ENCODE peak calls at places on chromosomes 6 and 20, in seven cellular contexts. One of them, this sample, is unnamed.

GRCh38 chr6:108127826-108128225 is 38.0 kb upstream of the NR2E1 start:
- DNase-seq in IMR-90: no peak
- DNase-seq in cardiac muscle cell: no peak
- DNase-seq in right lobe of liver: no peak
- DNase-seq in lower leg skin: no peak
- DNase-seq in GM13976: no peak
- DNase-seq in mucosa of descending colon: no peak
- DNase-seq in this sample: no peak

GRCh38 chr20:3842332-3842930 is 4.2 kb upstream of the MAVS start:
- DNase-seq in IMR-90: no peak
- DNase-seq in cardiac muscle cell: no peak
- DNase-seq in right lobe of liver: no peak
- DNase-seq in lower leg skin: no peak
- DNase-seq in GM13976: no peak
- DNase-seq in mucosa of descending colon: peak; percentile 44
- DNase-seq in this sample: peak; percentile 10

GRCh38 chr20:39010496-39010895 is 48.4 kb downstream of the DHX35 start:
- DNase-seq in IMR-90: no peak
- DNase-seq in cardiac muscle cell: no peak
- DNase-seq in right lobe of liver: no peak
- DNase-seq in lower leg skin: no peak
- DNase-seq in GM13976: no peak
- DNase-seq in mucosa of descending colon: no peak
- DNase-seq in this sample: no peak

GRCh38 chr6:155125916-155126315 is 130.8 kb downstream of the TIAM2 start:
- DNase-seq in IMR-90: peak; percentile 80
- DNase-seq in cardiac muscle cell: no peak
- DNase-seq in right lobe of liver: no peak
- DNase-seq in lower leg skin: no peak
- DNase-seq in GM13976: no peak
- DNase-seq in mucosa of descending colon: no peak
- DNase-seq in this sample: no peak

GRCh38 chr6:35391240-35391968 is 49.0 kb downstream of the PPARD start:
- DNase-seq in IMR-90: peak; percentile 97
- DNase-seq in cardiac muscle cell: peak; percentile 79
- DNase-seq in right lobe of liver: no peak
- DNase-seq in lower leg skin: no peak
- DNase-seq in GM13976: no peak
- DNase-seq in mucosa of descending colon: no peak
- DNase-seq in this sample: no peak

GRCh38 chr20:17992224-17992637 is 23.4 kb downstream of the MGME1 start:
- DNase-seq in IMR-90: no peak
- DNase-seq in cardiac muscle cell: peak; percentile 3
- DNase-seq in right lobe of liver: no peak
- DNase-seq in lower leg skin: no peak
- DNase-seq in GM13976: peak; percentile 56
- DNase-seq in mucosa of descending colon: no peak
- DNase-seq in this sample: peak; percentile 53

GRCh38 chr20:54221383-54221782 is 13.5 kb downstream of the PFDN4 start:
- DNase-seq in IMR-90: no peak
- DNase-seq in cardiac muscle cell: no peak
- DNase-seq in right lobe of liver: peak; percentile 62
- DNase-seq in lower leg skin: no peak
- DNase-seq in GM13976: no peak
- DNase-seq in mucosa of descending colon: no peak
- DNase-seq in this sample: no peak

GRCh38 chr6:41688256-41688965 is 47.0 kb downstream of the TFEB start:
- DNase-seq in IMR-90: no peak
- DNase-seq in cardiac muscle cell: no peak
- DNase-seq in right lobe of liver: no peak
- DNase-seq in lower leg skin: no peak
- DNase-seq in GM13976: no peak
- DNase-seq in mucosa of descending colon: no peak
- DNase-seq in this sample: no peak

GRCh38 chr6:43325876-43326275 is 17.2 kb upstream of the CRIP3 start:
- DNase-seq in IMR-90: no peak
- DNase-seq in cardiac muscle cell: no peak
- DNase-seq in right lobe of liver: no peak
- DNase-seq in lower leg skin: no peak
- DNase-seq in GM13976: no peak
- DNase-seq in mucosa of descending colon: no peak
- DNase-seq in this sample: no peak

GRCh38 chr6:155171747-155172191 is 92.0 kb upstream of the CLDN20 start:
- DNase-seq in IMR-90: peak; percentile 69
- DNase-seq in cardiac muscle cell: peak; percentile 61
- DNase-seq in right lobe of liver: no peak
- DNase-seq in lower leg skin: no peak
- DNase-seq in GM13976: no peak
- DNase-seq in mucosa of descending colon: no peak
- DNase-seq in this sample: no peak

GRCh38 chr6:142285235-142286087 is 16.3 kb upstream of the ADGRG6 start:
- DNase-seq in IMR-90: no peak
- DNase-seq in cardiac muscle cell: no peak
- DNase-seq in right lobe of liver: no peak
- DNase-seq in lower leg skin: no peak
- DNase-seq in GM13976: no peak
- DNase-seq in mucosa of descending colon: no peak
- DNase-seq in this sample: no peak

GRCh38 chr6:125966569-125966968 is 10.0 kb downstream of the HINT3 start:
- DNase-seq in IMR-90: no peak
- DNase-seq in cardiac muscle cell: no peak
- DNase-seq in right lobe of liver: no peak
- DNase-seq in lower leg skin: no peak
- DNase-seq in GM13976: no peak
- DNase-seq in mucosa of descending colon: no peak
- DNase-seq in this sample: no peak

GRCh38 chr6:116465246-116465645 is 4.1 kb downstream of the CALHM6 start:
- DNase-seq in IMR-90: no peak
- DNase-seq in cardiac muscle cell: no peak
- DNase-seq in right lobe of liver: no peak
- DNase-seq in lower leg skin: no peak
- DNase-seq in GM13976: no peak
- DNase-seq in mucosa of descending colon: no peak
- DNase-seq in this sample: no peak

GRCh38 chr6:116369540-116370327 is 1.0 kb upstream of the DSE start:
- DNase-seq in IMR-90: no peak
- DNase-seq in cardiac muscle cell: no peak
- DNase-seq in right lobe of liver: no peak
- DNase-seq in lower leg skin: no peak
- DNase-seq in GM13976: peak; percentile 45
- DNase-seq in mucosa of descending colon: no peak
- DNase-seq in this sample: peak; percentile 51

GRCh38 chr6:33988121-33989015 is 157.5 kb downstream of the GRM4 start:
- DNase-seq in IMR-90: no peak
- DNase-seq in cardiac muscle cell: no peak
- DNase-seq in right lobe of liver: no peak
- DNase-seq in lower leg skin: no peak
- DNase-seq in GM13976: no peak
- DNase-seq in mucosa of descending colon: peak; percentile 69
- DNase-seq in this sample: no peak

GRCh38 chr20:10474606-10475184 is 39.6 kb downstream of the SLX4IP start:
- DNase-seq in IMR-90: no peak
- DNase-seq in cardiac muscle cell: peak; percentile 32
- DNase-seq in right lobe of liver: no peak
- DNase-seq in lower leg skin: no peak
- DNase-seq in GM13976: no peak
- DNase-seq in mucosa of descending colon: no peak
- DNase-seq in this sample: no peak

GRCh38 chr6:166097914-166098522 is 69.6 kb downstream of the TBXT start:
- DNase-seq in IMR-90: peak; percentile 82
- DNase-seq in cardiac muscle cell: peak; percentile 89
- DNase-seq in right lobe of liver: peak; percentile 72
- DNase-seq in lower leg skin: peak; percentile 38
- DNase-seq in GM13976: peak; percentile 78
- DNase-seq in mucosa of descending colon: peak; percentile 75
- DNase-seq in this sample: peak; percentile 67

GRCh38 chr20:59785986-59786753 is 147.3 kb downstream of the SYCP2 start:
- DNase-seq in IMR-90: no peak
- DNase-seq in cardiac muscle cell: no peak
- DNase-seq in right lobe of liver: no peak
- DNase-seq in lower leg skin: no peak
- DNase-seq in GM13976: peak; percentile 8
- DNase-seq in mucosa of descending colon: no peak
- DNase-seq in this sample: no peak

GRCh38 chr6:152356659-152357058 is 280.5 kb downstream of the SYNE1 start:
- DNase-seq in IMR-90: peak; percentile 47
- DNase-seq in cardiac muscle cell: peak; percentile 73
- DNase-seq in right lobe of liver: no peak
- DNase-seq in lower leg skin: no peak
- DNase-seq in GM13976: peak; percentile 40
- DNase-seq in mucosa of descending colon: no peak
- DNase-seq in this sample: peak; percentile 28

GRCh38 chr20:12383770-12384304 is 466.1 kb downstream of the BTBD3 start:
- DNase-seq in IMR-90: no peak
- DNase-seq in cardiac muscle cell: peak; percentile 82
- DNase-seq in right lobe of liver: no peak
- DNase-seq in lower leg skin: no peak
- DNase-seq in GM13976: no peak
- DNase-seq in mucosa of descending colon: no peak
- DNase-seq in this sample: no peak

GRCh38 chr6:36499918-36500317 is 47.4 kb downstream of the STK38 start:
- DNase-seq in IMR-90: peak; percentile 16
- DNase-seq in cardiac muscle cell: peak; percentile 34
- DNase-seq in right lobe of liver: no peak
- DNase-seq in lower leg skin: no peak
- DNase-seq in GM13976: no peak
- DNase-seq in mucosa of descending colon: no peak
- DNase-seq in this sample: no peak

GRCh38 chr6:21593927-21594421 is 423 bp downstream of the SOX4 start:
- DNase-seq in IMR-90: peak; percentile 72
- DNase-seq in cardiac muscle cell: peak; percentile 74
- DNase-seq in right lobe of liver: no peak
- DNase-seq in lower leg skin: no peak
- DNase-seq in GM13976: no peak
- DNase-seq in mucosa of descending colon: peak; percentile 57
- DNase-seq in this sample: no peak

GRCh38 chr6:149961728-149962425 is 1.9 kb upstream of the ULBP1 start:
- DNase-seq in IMR-90: no peak
- DNase-seq in cardiac muscle cell: no peak
- DNase-seq in right lobe of liver: no peak
- DNase-seq in lower leg skin: no peak
- DNase-seq in GM13976: no peak
- DNase-seq in mucosa of descending colon: no peak
- DNase-seq in this sample: no peak

GRCh38 chr20:59598625-59599310 is 5.6 kb upstream of the PHACTR3 start:
- DNase-seq in IMR-90: no peak
- DNase-seq in cardiac muscle cell: peak; percentile 16
- DNase-seq in right lobe of liver: peak; percentile 45
- DNase-seq in lower leg skin: no peak
- DNase-seq in GM13976: peak; percentile 84
- DNase-seq in mucosa of descending colon: no peak
- DNase-seq in this sample: peak; percentile 81

GRCh38 chr6:23851551-23851950 is 274.5 kb upstream of the NRSN1 start:
- DNase-seq in IMR-90: no peak
- DNase-seq in cardiac muscle cell: no peak
- DNase-seq in right lobe of liver: no peak
- DNase-seq in lower leg skin: no peak
- DNase-seq in GM13976: no peak
- DNase-seq in mucosa of descending colon: no peak
- DNase-seq in this sample: no peak
- TF ChIP-seq CTCF in IMR-90: no peak
- TF ChIP-seq CTCF in cardiac muscle cell: no peak
- TF ChIP-seq CTCF in right lobe of liver: no peak
- TF ChIP-seq CTCF in lower leg skin: no peak
- TF ChIP-seq CTCF in GM13976: no peak
- TF ChIP-seq CTCF in mucosa of descending colon: no peak
- TF ChIP-seq CTCF in this sample: no peak

DNA sequence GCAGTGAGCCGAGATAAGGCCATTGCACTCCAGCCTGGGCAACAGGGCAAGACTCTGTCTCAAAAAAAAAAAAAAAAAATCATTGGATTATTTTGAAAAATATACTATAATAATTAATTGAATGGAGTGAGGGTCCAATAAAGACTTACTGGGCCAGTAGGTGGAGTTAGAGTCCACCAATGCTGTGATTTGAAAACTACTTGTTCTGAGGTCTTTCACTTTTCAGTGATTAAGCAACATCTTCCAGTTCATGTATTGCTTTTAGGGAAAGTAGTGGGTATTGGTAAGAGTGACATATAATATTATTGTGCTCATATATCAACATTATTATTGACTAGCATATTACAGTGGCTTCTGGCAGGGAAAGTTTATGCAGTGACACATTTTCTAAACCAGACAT is 530.3 kb downstream of the KHDRBS2 start:
- DNase-seq in IMR-90: no peak
- DNase-seq in cardiac muscle cell: no peak
- DNase-seq in right lobe of liver: no peak
- DNase-seq in lower leg skin: no peak
- DNase-seq in GM13976: no peak
- DNase-seq in mucosa of descending colon: no peak
- DNase-seq in this sample: no peak
- TF ChIP-seq CTCF in IMR-90: no peak
- TF ChIP-seq CTCF in cardiac muscle cell: no peak
- TF ChIP-seq CTCF in right lobe of liver: no peak
- TF ChIP-seq CTCF in lower leg skin: no peak
- TF ChIP-seq CTCF in GM13976: no peak
- TF ChIP-seq CTCF in mucosa of descending colon: no peak
- TF ChIP-seq CTCF in this sample: no peak

GRCh38 chr20:57709823-57710799 is at the start of gene PMEPA1:
- DNase-seq in IMR-90: peak; percentile 95
- DNase-seq in cardiac muscle cell: peak; percentile 98
- DNase-seq in right lobe of liver: peak; percentile 85
- DNase-seq in lower leg skin: peak; percentile 90
- DNase-seq in GM13976: peak; percentile 92
- DNase-seq in mucosa of descending colon: peak; percentile 96
- DNase-seq in this sample: peak; percentile 88
- TF ChIP-seq CTCF in IMR-90: no peak
- TF ChIP-seq CTCF in cardiac muscle cell: no peak
- TF ChIP-seq CTCF in right lobe of liver: no peak
- TF ChIP-seq CTCF in lower leg skin: no peak
- TF ChIP-seq CTCF in GM13976: no peak
- TF ChIP-seq CTCF in mucosa of descending colon: no peak
- TF ChIP-seq CTCF in this sample: no peak

DNA sequence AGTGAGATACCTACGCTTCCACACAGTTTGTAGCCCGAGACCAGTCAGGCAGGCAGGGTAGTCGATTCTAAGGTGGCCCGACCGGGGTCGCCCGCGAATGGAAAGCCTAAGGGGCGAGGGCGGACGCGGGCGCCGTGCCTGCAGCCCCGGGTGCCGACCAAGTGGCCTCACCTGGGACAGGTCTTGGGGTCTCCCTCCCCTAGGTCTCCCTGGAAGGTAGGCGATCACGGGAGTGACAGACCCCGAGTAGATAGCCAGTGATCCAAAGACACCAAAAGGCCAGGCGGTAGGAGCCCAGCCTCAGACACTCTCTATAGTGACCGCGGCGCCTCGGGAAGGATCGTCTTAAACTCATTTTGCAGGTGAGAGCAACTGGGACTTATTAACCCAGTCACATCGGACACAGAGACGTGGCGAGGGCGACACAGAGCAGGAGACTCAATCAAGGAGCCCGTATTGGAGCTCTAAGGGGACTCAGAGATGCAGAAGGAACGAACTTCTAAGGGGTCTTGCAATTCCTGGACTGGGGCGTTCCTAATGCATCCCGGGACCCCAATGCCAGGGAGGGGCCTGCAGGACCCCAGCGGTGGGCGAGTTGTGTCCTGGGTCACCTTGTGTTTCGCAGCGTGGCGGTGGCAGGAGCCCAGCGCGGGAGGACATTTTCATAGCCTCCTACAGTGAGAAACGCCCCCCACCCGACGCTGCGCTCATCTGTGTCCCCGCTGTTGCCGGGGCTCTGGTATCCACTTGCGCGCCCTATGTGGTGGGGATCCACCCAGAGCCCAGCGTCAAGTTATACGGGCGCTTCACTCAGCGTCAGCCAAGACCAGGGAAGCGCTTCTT is 2.1 kb upstream of the VSX1 start:
- DNase-seq in IMR-90: no peak
- DNase-seq in cardiac muscle cell: no peak
- DNase-seq in right lobe of liver: no peak
- DNase-seq in lower leg skin: no peak
- DNase-seq in GM13976: peak; percentile 52
- DNase-seq in mucosa of descending colon: no peak
- DNase-seq in this sample: no peak
- TF ChIP-seq CTCF in IMR-90: peak; percentile 27
- TF ChIP-seq CTCF in cardiac muscle cell: no peak
- TF ChIP-seq CTCF in right lobe of liver: peak; percentile 27
- TF ChIP-seq CTCF in lower leg skin: no peak
- TF ChIP-seq CTCF in GM13976: no peak
- TF ChIP-seq CTCF in mucosa of descending colon: no peak
- TF ChIP-seq CTCF in this sample: no peak

This sample was measured in GM10248.